ENCODE peak calls at places on chromosome 18, in four cellular contexts. S is GM19239, R is NCI-H2029, B is HFF-Myc. T is an unnamed sample.

GRCh38 chr18:6729247-6730091 is at the start of gene ARHGAP28:
- DNase-seq in S (peak; percentile 9), R (peak; percentile 46), B (peak; percentile 65), T (peak; percentile 46)

GRCh38 chr18:35714539-35714938 is 133.0 kb downstream of the GALNT1 start:
- DNase-seq in S (no peak), R (no peak), B (no peak), T (no peak)

GRCh38 chr18:11324956-11325873 is 175.8 kb upstream of the PIEZO2 start:
- DNase-seq in R (no peak), S (peak; percentile 5), B (peak; percentile 71), T (no peak)

GRCh38 chr18:45161850-45162249 is 453.4 kb upstream of the SLC14A2 start:
- DNase-seq in S (peak; percentile 15), R (no peak), B (no peak), T (no peak)

GRCh38 chr18:24983566-24983965 is 368.4 kb downstream of the ZNF521 start:
- DNase-seq in B (no peak), S (no peak), R (no peak), T (no peak)

GRCh38 chr18:354456-354855 is 86.6 kb upstream of the THOC1 start:
- DNase-seq in B (no peak), R (no peak), S (no peak), T (no peak)

GRCh38 chr18:44911773-44912172 is 231.1 kb downstream of the SETBP1 start:
- DNase-seq in S (no peak), B (no peak), R (peak; percentile 28), T (no peak)

GRCh38 chr18:74493689-74494088 is 2.5 kb upstream of the CNDP2 start:
- DNase-seq in R (no peak), B (no peak), S (no peak), T (no peak)

GRCh38 chr18:46324556-46324955 is 220.4 kb downstream of the HAUS1 start:
- DNase-seq in S (no peak), R (no peak), B (peak; percentile 17), T (peak; percentile 7)

GRCh38 chr18:2824865-2825264 is 21.9 kb upstream of the EMILIN2 start:
- DNase-seq in B (no peak), S (no peak), R (no peak), T (no peak)

GRCh38 chr18:59820663-59821062 is 79.1 kb upstream of the PMAIP1 start:
- DNase-seq in B (peak; percentile 21), R (no peak), S (no peak), T (peak; percentile 88)

GRCh38 chr18:56233595-56233994 is 404.8 kb downstream of the TXNL1 start:
- DNase-seq in S (no peak), R (no peak), B (peak; percentile 31), T (peak; percentile 56)

GRCh38 chr18:35671952-35672603 is 90.5 kb downstream of the GALNT1 start:
- DNase-seq in B (no peak), S (no peak), R (no peak), T (no peak)

GRCh38 chr18:56709463-56709862 is 58.3 kb downstream of the WDR7 start:
- DNase-seq in B (peak; percentile 63), S (no peak), R (no peak), T (peak; percentile 28)

GRCh38 chr18:63090334-63090733 is 229.2 kb downstream of the BCL2 start:
- DNase-seq in R (no peak), B (peak; percentile 3), S (no peak), T (no peak)

GRCh38 chr18:43665239-43665788 is 388.0 kb upstream of the SYT4 start:
- DNase-seq in S (no peak), R (no peak), B (peak; percentile 59), T (peak; percentile 51)

GRCh38 chr18:60259052-60259681 is 113.4 kb downstream of the MC4R start:
- DNase-seq in B (peak; percentile 4), S (no peak), R (no peak), T (no peak)

GRCh38 chr18:3584897-3585460 is 135.0 kb downstream of the TGIF1 start:
- DNase-seq in B (no peak), S (no peak), R (no peak), T (no peak)

GRCh38 chr18:34976534-34976898 is 64.7 kb upstream of the MAPRE2 start:
- DNase-seq in R (no peak), B (no peak), S (no peak), T (no peak)

GRCh38 chr18:6731197-6731596 is 1.7 kb downstream of the ARHGAP28 start:
- DNase-seq in B (peak; percentile 90), R (no peak), S (no peak), T (peak; percentile 85)

GRCh38 chr18:31039426-31039825 is 3.1 kb downstream of the DSC3 start:
- DNase-seq in S (no peak), B (no peak), R (no peak), T (no peak)

GRCh38 chr18:52337286-52337685 is 2.7 kb upstream of the DCC start:
- DNase-seq in R (no peak), B (no peak), S (no peak), T (no peak)

GRCh38 chr18:49848115-49848514 is 34.8 kb upstream of the ACAA2 start:
- DNase-seq in S (no peak), R (no peak), B (no peak), T (no peak)

GRCh38 chr18:68316636-68317035 is 398.3 kb downstream of the TMX3 start:
- DNase-seq in B (no peak), R (no peak), S (no peak), T (no peak)

GRCh38 chr18:52844323-52844722 is 504.3 kb downstream of the DCC start:
- DNase-seq in B (no peak), S (no peak), R (no peak), T (no peak)

GRCh38 chr18:79387615-79388014 is 8.1 kb upstream of the NFATC1 start:
- DNase-seq in S (no peak), B (no peak), R (no peak), T (no peak)

GRCh38 chr18:48833701-48834394 is 116.9 kb downstream of the SMAD7 start:
- DNase-seq in B (no peak), R (no peak), S (peak; percentile 78), T (no peak)

GRCh38 chr18:62044490-62045000 is 142.3 kb downstream of the PIGN start:
- DNase-seq in B (no peak), S (no peak), R (no peak), T (no peak)

GRCh38 chr18:41077076-41077475 is 878.0 kb upstream of the PIK3C3 start:
- DNase-seq in S (no peak), R (no peak), B (no peak), T (no peak)

GRCh38 chr18:75209129-75209951 is at the start of gene PTGR3:
- DNase-seq in R (peak; percentile 35), B (no peak), S (peak; percentile 89), T (no peak)

GRCh38 chr18:29164993-29165599 is 988.2 kb upstream of the CDH2 start:
- DNase-seq in R (no peak), S (no peak), B (peak; percentile 85), T (peak; percentile 41)

GRCh38 chr18:63882333-63883141 is 5.0 kb upstream of the SERPINB2 start:
- DNase-seq in R (no peak), B (no peak), S (no peak), T (no peak)

GRCh38 chr18:51266736-51267135 is 69.3 kb upstream of the MEX3C start:
- DNase-seq in B (no peak), S (no peak), R (no peak), T (no peak)

GRCh38 chr18:48504819-48505218 is 34.0 kb upstream of the CTIF start:
- DNase-seq in R (no peak), B (no peak), S (no peak), T (no peak)

GRCh38 chr18:48913201-48913600 is 37.6 kb downstream of the SMAD7 start:
- DNase-seq in B (no peak), S (no peak), R (peak; percentile 12), T (no peak)